ENCODE peak calls at places on chromosomes 16 and 17, in six cellular contexts. S, H, J, F, N and V are unnamed samples.

GRCh38 chr17:31815212-31815611 is 43.8 kb downstream of the COPRS start:
- DNase-seq in S (no peak), J (no peak), N (no peak), H (no peak), F (no peak), V (no peak)

GRCh38 chr16:29318037-29318436 is 88.5 kb downstream of the NPIPB11 start:
- DNase-seq in N (no peak), S (no peak), J (no peak), H (peak; percentile 26), F (no peak), V (no peak)

GRCh38 chr17:48335858-48336500 is 94.0 kb downstream of the SKAP1 start:
- DNase-seq in F (peak; percentile 96), S (peak; percentile 53), N (peak; percentile 33), J (peak; percentile 83), H (peak; percentile 68), V (peak; percentile 73)

GRCh38 chr17:41496803-41497484 is 7.2 kb upstream of the KRT36 start:
- DNase-seq in H (peak; percentile 91), S (peak; percentile 61), J (peak; percentile 74), N (peak; percentile 84), F (peak; percentile 84), V (peak; percentile 80)

GRCh38 chr17:73228748-73229236 is 32.9 kb downstream of the CPSF4L start:
- DNase-seq in F (peak; percentile 94), S (no peak), H (peak; percentile 70), N (peak; percentile 89), J (peak; percentile 88), V (peak; percentile 90)

GRCh38 chr17:55674107-55674506 is 48.6 kb downstream of the TMEM100 start:
- DNase-seq in N (no peak), J (peak; percentile 15), S (no peak), H (no peak), F (no peak), V (peak; percentile 86)

GRCh38 chr17:29747660-29748059 is 124.9 kb upstream of the CORO6 start:
- DNase-seq in F (no peak), H (no peak), N (no peak), S (no peak), J (no peak), V (no peak)

GRCh38 chr16:89909777-89910716 is 8.6 kb upstream of the MC1R start:
- DNase-seq in J (peak; percentile 73), H (peak; percentile 79), S (peak; percentile 75), F (peak; percentile 53), N (peak; percentile 73), V (peak; percentile 82)

GRCh38 chr17:79002796-79003593 is 6.6 kb downstream of the CANT1 start:
- DNase-seq in S (no peak), N (no peak), H (no peak), J (no peak), F (no peak), V (no peak)

GRCh38 chr17:39666601-39667261 is 1.5 kb upstream of the PNMT start:
- DNase-seq in S (no peak), H (peak; percentile 35), F (no peak), N (no peak), J (no peak), V (no peak)

GRCh38 chr16:85235988-85236831 is 123.9 kb upstream of the CIBAR2 start:
- DNase-seq in S (no peak), F (no peak), N (peak; percentile 52), H (no peak), J (peak; percentile 28), V (peak; percentile 24)

GRCh38 chr17:12549499-12549901 is 116.2 kb upstream of the MYOCD start:
- DNase-seq in H (no peak), F (no peak), J (peak; percentile 20), N (peak; percentile 30), S (peak; percentile 47), V (no peak)

GRCh38 chr16:23826528-23827244 is 9.1 kb upstream of the PRKCB start:
- DNase-seq in J (no peak), S (no peak), N (no peak), H (peak; percentile 38), F (no peak), V (no peak)

GRCh38 chr17:17685775-17686291 is 4.6 kb downstream of the RAI1 start:
- DNase-seq in S (no peak), J (peak; percentile 79), H (peak; percentile 66), F (peak; percentile 93), N (peak; percentile 81), V (peak; percentile 88)

GRCh38 chr16:19219836-19220235 is 51.8 kb downstream of the SYT17 start:
- DNase-seq in F (no peak), H (peak; percentile 25), S (no peak), N (no peak), J (no peak), V (peak; percentile 16)

GRCh38 chr16:15502041-15502725 is 67.8 kb downstream of the BMERB1 start:
- DNase-seq in S (no peak), J (peak; percentile 89), N (peak; percentile 97), H (peak; percentile 95), F (peak; percentile 77), V (peak; percentile 93)

GRCh38 chr17:10120749-10121148 is 77.7 kb downstream of the GAS7 start:
- DNase-seq in N (no peak), F (no peak), S (no peak), H (no peak), J (no peak), V (no peak)

GRCh38 chr16:7910116-7910515 is 577.5 kb downstream of the RBFOX1 start:
- DNase-seq in N (no peak), F (no peak), H (no peak), S (no peak), J (no peak), V (no peak)

GRCh38 chr16:23296994-23297393 is 5.1 kb upstream of the SCNN1B start:
- DNase-seq in N (no peak), F (peak; percentile 26), H (peak; percentile 57), S (no peak), J (no peak), V (no peak)

GRCh38 chr17:49365667-49366066 is 3.6 kb upstream of the ZNF652 start:
- DNase-seq in N (no peak), J (no peak), F (peak; percentile 57), H (peak; percentile 70), S (peak; percentile 8), V (peak; percentile 22)

GRCh38 chr16:3798827-3799226 is 81.5 kb upstream of the TRAP1 start:
- DNase-seq in N (no peak), J (no peak), F (no peak), S (no peak), H (no peak), V (no peak)

GRCh38 chr16:6643083-6643686 is 689.5 kb upstream of the RBFOX1 start:
- DNase-seq in H (peak; percentile 45), F (peak; percentile 73), S (peak; percentile 48), N (peak; percentile 35), J (peak; percentile 62), V (peak; percentile 50)

GRCh38 chr16:88536971-88537751 is 33.0 kb upstream of the ZC3H18 start:
- DNase-seq in S (no peak), H (no peak), N (no peak), F (no peak), J (no peak), V (no peak)

GRCh38 chr16:70730944-70731343 is 45.1 kb upstream of the MTSS2 start:
- DNase-seq in N (no peak), J (no peak), H (no peak), F (no peak), S (no peak), V (no peak)

GRCh38 chr17:37218849-37219248 is 156.9 kb upstream of the C17orf78 start:
- DNase-seq in N (no peak), H (no peak), F (no peak), J (no peak), S (no peak), V (no peak)

GRCh38 chr16:1258906-1259759 is 3.3 kb downstream of the TPSD1 start:
- DNase-seq in F (peak; percentile 13), S (peak; percentile 42), N (no peak), H (no peak), J (no peak), V (no peak)

GRCh38 chr16:85570213-85570734 is 42.8 kb upstream of the GSE1 start:
- DNase-seq in H (no peak), J (no peak), S (no peak), F (peak; percentile 87), N (no peak), V (no peak)

GRCh38 chr17:33039874-33040273 is 48.2 kb downstream of the SPACA3 start:
- DNase-seq in J (peak; percentile 67), S (no peak), N (peak; percentile 81), F (peak; percentile 41), H (peak; percentile 50), V (peak; percentile 88)

GRCh38 chr17:39700148-39700987 is 504 bp downstream of the ERBB2 start:
- DNase-seq in F (no peak), S (peak; percentile 71), J (peak; percentile 26), N (peak; percentile 25), H (no peak), V (no peak)

GRCh38 chr16:85611455-85612190 is 1.5 kb upstream of the GSE1 start:
- DNase-seq in S (peak; percentile 79), H (peak; percentile 89), J (peak; percentile 74), N (peak; percentile 76), F (peak; percentile 74), V (peak; percentile 74)

GRCh38 chr16:55572439-55572838 is 6.0 kb downstream of the CAPNS2 start:
- DNase-seq in H (peak; percentile 46), N (no peak), F (no peak), S (no peak), J (peak; percentile 47), V (peak; percentile 33)

GRCh38 chr16:9099131-9099625 is 7.7 kb downstream of the HAPSTR1 start:
- DNase-seq in H (no peak), S (no peak), N (peak; percentile 59), J (peak; percentile 56), F (peak; percentile 46), V (peak; percentile 77)

GRCh38 chr17:2963332-2964027 is 99.9 kb downstream of the OR1D5 start:
- DNase-seq in N (no peak), F (no peak), S (no peak), J (no peak), H (no peak), V (no peak)

GRCh38 chr17:64320613-64321553 is 57.8 kb upstream of the TEX2 start:
- DNase-seq in H (peak; percentile 89), J (peak; percentile 84), S (peak; percentile 85), N (peak; percentile 64), F (peak; percentile 98), V (peak; percentile 87)
- H3K4me3 ChIP-seq in H (peak overlapping the region; percentile 17), J (no peak overlapping the region), S (no peak overlapping the region), N (no peak overlapping the region), F (no peak overlapping the region), V (no peak overlapping the region)

GRCh38 chr16:11909653-11910551 is 5.9 kb downstream of the GSPT1 start:
- DNase-seq in N (peak; percentile 80), F (no peak), J (peak; percentile 52), S (no peak), H (no peak), V (peak; percentile 43)
- H3K4me3 ChIP-seq in N (no peak overlapping the region), F (no peak overlapping the region), J (no peak overlapping the region), S (no peak overlapping the region), H (no peak overlapping the region), V (no peak overlapping the region)

DNA sequence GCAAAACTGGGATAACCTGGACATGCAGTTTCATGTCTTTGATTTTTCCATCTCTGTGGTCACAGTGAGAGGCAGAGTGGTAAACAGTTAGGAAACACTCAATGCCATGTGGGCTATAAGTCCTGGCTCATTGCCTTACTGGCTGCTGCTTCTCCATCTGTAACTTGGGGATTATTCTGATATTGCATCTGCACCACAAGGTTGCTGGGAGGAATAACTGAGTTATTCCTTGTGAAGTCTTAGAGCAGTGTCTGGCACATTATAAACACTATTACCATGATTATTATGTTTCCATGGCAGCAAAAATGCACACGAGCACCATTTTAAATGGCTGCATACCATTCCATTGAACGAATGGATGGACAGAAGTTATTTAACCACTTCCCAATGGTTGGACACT is 111.7 kb upstream of the CDH5 start:
- DNase-seq in H (no peak), F (no peak), J (no peak), N (peak; percentile 67), S (no peak), V (peak; percentile 50)
- H3K4me3 ChIP-seq in H (no peak overlapping the region), F (no peak overlapping the region), J (no peak overlapping the region), N (no peak overlapping the region), S (no peak overlapping the region), V (no peak overlapping the region)

GRCh38 chr17:45406107-45406506 is 26.6 kb downstream of the ARHGAP27 start:
- DNase-seq in J (no peak), F (no peak), S (no peak), H (no peak), N (no peak), V (no peak)
- H3K4me3 ChIP-seq in J (no peak overlapping the region), F (no peak overlapping the region), S (no peak overlapping the region), H (no peak overlapping the region), N (no peak overlapping the region), V (no peak overlapping the region)